ENCODE peak calls at places on chromosomes 4 and X, in six cellular contexts. H, B, C, Z, V and S are unnamed samples.
A peak's percentile ranks its signal among the peaks of the same experiment; 100 is the strongest.

GRCh38 chr4:147780137-147780777 is 48.4 kb downstream of the ARHGAP10 start:
- DNase-seq in H (no peak), B (no peak), C (no peak), Z (no peak), V (no peak), S (peak; percentile 40)

GRCh38 chr4:108556166-108556565 is 64.2 kb upstream of the RPL34 start:
- DNase-seq in H (no peak), B (no peak), C (no peak), Z (no peak), V (no peak), S (no peak)

GRCh38 chrX:74421181-74422028 is at the start of gene SLC16A2:
- DNase-seq in H (peak; percentile 65), B (peak; percentile 48), C (peak; percentile 69), Z (peak; percentile 52), V (no peak), S (peak; percentile 93)

GRCh38 chr4:38857354-38858096 is 908 bp upstream of the TLR6 start:
- DNase-seq in H (peak; percentile 73), B (peak; percentile 76), C (peak; percentile 17), Z (no peak), V (peak; percentile 92), S (peak; percentile 97)

GRCh38 chrX:130343411-130343810 is 3.7 kb downstream of the SLC25A14 start:
- DNase-seq in H (no peak), B (no peak), C (no peak), Z (no peak), V (no peak), S (no peak)

GRCh38 chr4:7154351-7154981 is 37.9 kb upstream of the SORCS2 start:
- DNase-seq in H (no peak), B (no peak), C (no peak), Z (no peak), V (no peak), S (no peak)

GRCh38 chrX:64350047-64350446 is 45.2 kb downstream of the MTMR8 start:
- DNase-seq in H (no peak), B (no peak), C (no peak), Z (no peak), V (no peak), S (no peak)

GRCh38 chrX:139448996-139449395 is 81.5 kb upstream of the F9 start:
- DNase-seq in H (no peak), B (no peak), C (no peak), Z (no peak), V (no peak), S (no peak)

GRCh38 chr4:123937612-123938011 is 541.0 kb downstream of the SPRY1 start:
- DNase-seq in H (no peak), B (no peak), C (no peak), Z (no peak), V (no peak), S (no peak)

GRCh38 chr4:168162604-168163003 is 70.3 kb downstream of the ANXA10 start:
- DNase-seq in H (no peak), B (no peak), C (no peak), Z (peak; percentile 57), V (no peak), S (no peak)

GRCh38 chrX:108091878-108092291 is 307 bp downstream of the ATG4A start:
- DNase-seq in H (no peak), B (no peak), C (no peak), Z (no peak), V (peak; percentile 8), S (no peak)

GRCh38 chr4:176840166-176840565 is 47.4 kb upstream of the VEGFC start:
- DNase-seq in H (no peak), B (no peak), C (no peak), Z (no peak), V (no peak), S (peak; percentile 6)

GRCh38 chrX:74338852-74339251 is 34.9 kb downstream of the ZCCHC13 start:
- DNase-seq in H (no peak), B (no peak), C (no peak), Z (no peak), V (no peak), S (no peak)

GRCh38 chr4:3847211-3847940 is 81.2 kb downstream of the ADRA2C start:
- DNase-seq in H (no peak), B (no peak), C (no peak), Z (no peak), V (no peak), S (no peak)

GRCh38 chr4:11337287-11337686 is 91.4 kb downstream of the HS3ST1 start:
- DNase-seq in H (no peak), B (no peak), C (no peak), Z (no peak), V (no peak), S (no peak)

GRCh38 chr4:3062466-3062865 is 11.9 kb downstream of the HTT-AS start:
- DNase-seq in H (no peak), B (no peak), C (no peak), Z (no peak), V (no peak), S (no peak)

GRCh38 chr4:40940317-40940720 is 190.6 kb downstream of the NSUN7 start:
- DNase-seq in H (no peak), B (no peak), C (no peak), Z (no peak), V (no peak), S (no peak)

GRCh38 chrX:53704294-53704693 is 17.8 kb upstream of the HUWE1 start:
- DNase-seq in H (no peak), B (no peak), C (no peak), Z (no peak), V (no peak), S (peak; percentile 15)

GRCh38 chr4:73872331-73873108 is 3.3 kb downstream of the CXCL1 start:
- DNase-seq in H (no peak), B (peak; percentile 62), C (no peak), Z (no peak), V (no peak), S (peak; percentile 64)

GRCh38 chrX:154373340-154374306 is 811 bp downstream of the FLNA start:
- DNase-seq in H (peak; percentile 89), B (peak; percentile 70), C (peak; percentile 70), Z (peak; percentile 67), V (peak; percentile 78), S (peak; percentile 61)

GRCh38 chr4:181909368-181909767 is 333.8 kb upstream of the TENM3 start:
- DNase-seq in H (no peak), B (no peak), C (no peak), Z (no peak), V (no peak), S (no peak)

GRCh38 chr4:177118596-177118995 is 191.1 kb upstream of the NEIL3 start:
- DNase-seq in H (no peak), B (no peak), C (no peak), Z (no peak), V (no peak), S (no peak)

GRCh38 chr4:159367421-159368105 is 264.7 kb downstream of the RAPGEF2 start:
- DNase-seq in H (no peak), B (no peak), C (no peak), Z (no peak), V (no peak), S (no peak)

GRCh38 chr4:184453402-184454160 is 20.8 kb downstream of the IRF2 start:
- DNase-seq in H (no peak), B (peak; percentile 80), C (peak; percentile 27), Z (peak; percentile 49), V (no peak), S (peak; percentile 81)

GRCh38 chr4:164509951-164510350 is 244.0 kb upstream of the SMIM31 start:
- DNase-seq in H (no peak), B (no peak), C (no peak), Z (no peak), V (no peak), S (peak; percentile 61)

GRCh38 chrX:134254511-134254910 is 17.5 kb downstream of the CCDC160 start:
- DNase-seq in H (no peak), B (no peak), C (no peak), Z (no peak), V (no peak), S (no peak)

GRCh38 chrX:17876135-17876534 is 15.0 kb upstream of the RAI2 start:
- DNase-seq in H (no peak), B (no peak), C (no peak), Z (no peak), V (peak; percentile 2), S (no peak)

GRCh38 chr4:4791299-4791798 is 68.1 kb upstream of the MSX1 start:
- DNase-seq in H (no peak), B (no peak), C (no peak), Z (no peak), V (no peak), S (no peak)

GRCh38 chrX:69362889-69363288 is 141.2 kb upstream of the NALF2 start:
- DNase-seq in H (no peak), B (no peak), C (no peak), Z (no peak), V (no peak), S (no peak)

GRCh38 chrX:989959-990510 is 222.4 kb downstream of the CRLF2 start:
- DNase-seq in H (peak; percentile 95), B (no peak), C (no peak), Z (peak; percentile 68), V (peak; percentile 78), S (peak; percentile 97)
- TF ChIP-seq POLR2A in H (no peak), B (no peak), C (no peak), Z (no peak), V (no peak), S (no peak)

GRCh38 chr4:16415751-16416150 is 189.5 kb upstream of the TAPT1 start:
- DNase-seq in H (no peak), B (no peak), C (no peak), Z (no peak), V (no peak), S (no peak)

GRCh38 chr4:16411691-16412090 is 185.4 kb upstream of the TAPT1 start:
- DNase-seq in H (no peak), B (no peak), C (no peak), Z (no peak), V (no peak), S (no peak)

GRCh38 chr4:16418814-16419213 is 192.5 kb upstream of the TAPT1 start:
- DNase-seq in H (no peak), B (peak; percentile 96), C (no peak), Z (no peak), V (no peak), S (no peak)

GRCh38 chr4:16413794-16414555 is 187.7 kb upstream of the TAPT1 start:
- DNase-seq in H (no peak), B (no peak), C (no peak), Z (no peak), V (no peak), S (no peak)

DNA sequence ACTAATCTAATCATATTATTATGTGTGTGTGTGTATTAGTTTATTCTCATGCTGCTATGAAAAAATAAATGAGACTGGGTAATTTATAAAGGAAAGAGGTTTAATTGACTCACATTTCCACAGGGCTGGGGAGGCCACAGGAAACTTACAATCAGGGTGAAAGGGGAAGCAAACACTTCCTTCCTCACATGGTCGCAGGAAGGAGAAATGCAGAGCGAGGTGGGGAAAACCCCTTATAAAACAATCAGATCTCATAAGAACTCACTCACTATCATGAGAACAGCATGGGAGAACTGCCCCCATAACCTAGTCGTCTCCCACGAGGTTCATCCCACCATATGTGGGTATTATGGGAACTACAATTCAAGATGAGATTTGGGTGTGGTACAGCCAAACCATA is 190.9 kb upstream of the TAPT1 start:
- DNase-seq in H (no peak), B (peak; percentile 80), C (no peak), Z (no peak), V (no peak), S (no peak)
- TF ChIP-seq POLR2A in H (no peak), B (no peak), C (no peak), Z (no peak), V (no peak), S (no peak)

GRCh38 chr4:88187766-88188165 is 29.3 kb upstream of the ABCG2 start:
- DNase-seq in H (no peak), B (no peak), C (no peak), Z (no peak), V (no peak), S (no peak)
- TF ChIP-seq POLR2A in H (no peak), B (no peak), C (no peak), Z (no peak), V (no peak), S (no peak)

GRCh38 chrX:39174761-39175417 is 373.6 kb downstream of the MID1IP1 start:
- DNase-seq in H (no peak), B (peak; percentile 19), C (peak; percentile 10), Z (peak; percentile 38), V (no peak), S (no peak)
- TF ChIP-seq POLR2A in H (no peak), B (no peak), C (no peak), Z (no peak), V (no peak), S (no peak)